ENCODE peak calls at places on chromosomes 12 and 14, in five cellular contexts. E, M, Q, U and J are unnamed samples.

GRCh38 chr14:50943943-50944646 is at the start of gene PYGL:
- DNase-seq in E (peak), M (peak), Q (peak), U (peak), J (no peak)

GRCh38 chr14:88834883-88835431 is 10.5 kb downstream of the TTC8 start:
- DNase-seq in E (no peak), M (no peak), Q (peak), U (peak), J (no peak)

GRCh38 chr12:123075591-123076171 is 75.2 kb downstream of the PITPNM2 start:
- DNase-seq in E (peak), M (peak), Q (peak), U (no peak), J (peak)

GRCh38 chr14:78335531-78335930 is 165.4 kb downstream of the NRXN3 start:
- DNase-seq in E (no peak), M (no peak), Q (no peak), U (no peak), J (no peak)

GRCh38 chr12:65823481-65824313 is 586 bp upstream of the HMGA2 start:
- DNase-seq in E (peak), M (no peak), Q (peak), U (peak), J (no peak)

GRCh38 chr14:75198291-75198933 is 22.0 kb upstream of the TMED10 start:
- DNase-seq in E (no peak), M (no peak), Q (peak), U (no peak), J (no peak)

GRCh38 chr14:77064535-77065178 is 33.4 kb upstream of the CIPC start:
- DNase-seq in E (no peak), M (no peak), Q (no peak), U (no peak), J (no peak)

GRCh38 chr12:50765325-50765911 is 1.5 kb downstream of the ATF1 start:
- DNase-seq in E (no peak), M (peak), Q (peak), U (peak), J (peak)

GRCh38 chr14:33876274-33876673 is 74.6 kb downstream of the EGLN3 start:
- DNase-seq in E (no peak), M (no peak), Q (no peak), U (no peak), J (no peak)

GRCh38 chr14:54894995-54895394 is 7.6 kb downstream of the GCH1 start:
- DNase-seq in E (no peak), M (no peak), Q (peak), U (peak), J (no peak)

GRCh38 chr12:89501793-89502192 is 22.8 kb downstream of the GALNT4 start:
- DNase-seq in E (no peak), M (no peak), Q (no peak), U (no peak), J (no peak)

GRCh38 chr12:53343978-53344377 is 7.8 kb upstream of the SP7 start:
- DNase-seq in E (no peak), M (no peak), Q (no peak), U (no peak), J (no peak)

GRCh38 chr12:52130695-52131094 is 51.2 kb downstream of the SMIM41 start:
- DNase-seq in E (peak), M (no peak), Q (no peak), U (no peak), J (no peak)

GRCh38 chr12:73731658-73732057 is 806.0 kb upstream of the ATXN7L3B start:
- DNase-seq in E (no peak), M (no peak), Q (no peak), U (no peak), J (no peak)

GRCh38 chr14:93648440-93649168 is 139.7 kb downstream of the PRIMA1 start:
- DNase-seq in E (no peak), M (no peak), Q (no peak), U (no peak), J (no peak)

GRCh38 chr12:95857799-95858198 is 953 bp upstream of the SNRPF start:
- DNase-seq in E (no peak), M (no peak), Q (no peak), U (no peak), J (no peak)

GRCh38 chr12:95859947-95860850 is 1.4 kb downstream of the SNRPF start:
- DNase-seq in E (no peak), M (no peak), Q (no peak), U (no peak), J (no peak)

GRCh38 chr12:95859344-95859816 is 628 bp downstream of the SNRPF start:
- DNase-seq in E (no peak), M (no peak), Q (peak), U (peak), J (no peak)

GRCh38 chr12:95857151-95857550 is 1.6 kb upstream of the SNRPF start:
- DNase-seq in E (no peak), M (no peak), Q (peak), U (no peak), J (no peak)

DNA sequence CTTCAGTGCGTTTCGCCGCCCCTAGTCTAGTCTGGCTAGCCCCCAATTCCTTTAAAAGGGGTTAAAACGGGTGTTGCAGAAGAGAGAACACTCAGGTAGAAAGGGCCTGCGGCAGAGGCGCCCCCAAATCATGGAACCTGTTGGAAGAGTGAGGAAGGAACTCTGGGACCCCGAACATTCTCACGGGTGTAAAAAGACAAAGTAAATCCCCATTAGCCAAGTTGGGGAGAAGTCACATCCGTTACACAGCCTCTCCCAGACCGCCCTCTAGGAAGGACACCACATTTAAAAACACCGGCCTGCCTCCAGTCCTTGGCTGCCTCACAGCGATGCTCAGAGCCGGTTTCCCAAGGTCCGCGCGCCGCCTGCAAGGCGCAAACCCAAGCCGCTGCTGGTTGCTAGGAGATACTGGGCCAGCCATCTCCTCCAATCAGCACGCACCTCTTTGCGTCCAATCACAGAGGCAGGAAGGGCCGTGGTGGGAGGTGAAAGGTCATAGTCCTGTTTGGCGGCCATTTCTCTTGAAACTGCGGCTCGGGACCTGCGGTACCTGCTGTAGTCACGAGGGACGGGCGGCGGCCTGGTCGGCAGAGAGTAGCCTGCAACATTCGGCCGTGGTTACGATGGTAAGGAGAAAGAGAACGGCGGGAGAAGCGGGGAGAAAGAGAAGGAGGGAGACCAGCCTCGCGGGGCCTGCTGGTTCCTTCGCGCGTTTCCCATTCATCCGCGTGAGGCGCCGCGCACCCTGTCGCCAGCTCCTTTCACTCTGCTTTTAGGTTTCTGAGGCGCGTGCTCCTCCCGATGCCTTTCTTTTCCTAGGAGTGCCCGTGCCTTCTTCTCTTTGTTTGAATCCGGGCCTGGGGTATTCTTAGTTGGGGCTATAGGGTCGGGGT is at the start of gene SNRPF:
- DNase-seq in E (peak), M (peak), Q (peak), U (peak), J (peak)
- TF ChIP-seq CTCF in E (peak), M (peak), Q (no peak), U (no peak), J (no peak)

GRCh38 chr12:132055535-132056096 is 88.5 kb downstream of the DDX51 start:
- DNase-seq in E (no peak), M (no peak), Q (no peak), U (no peak), J (no peak)
- H3K27ac ChIP-seq in E (no peak), M (no peak), Q (no peak), U (no peak), J (no peak)

GRCh38 chr14:21993837-21994236 is 320.2 kb upstream of the OR4E1 start:
- DNase-seq in E (no peak), M (no peak), Q (no peak), U (no peak), J (no peak)

GRCh38 chr14:21999400-21999799 is 325.8 kb upstream of the OR4E1 start:
- DNase-seq in E (no peak), M (no peak), Q (no peak), U (no peak), J (no peak)

GRCh38 chr14:21995332-21995731 is 321.7 kb upstream of the OR4E1 start:
- DNase-seq in E (no peak), M (no peak), Q (no peak), U (no peak), J (no peak)

GRCh38 chr14:21993070-21993469 is 319.5 kb upstream of the OR4E1 start:
- DNase-seq in E (no peak), M (no peak), Q (no peak), U (no peak), J (no peak)

GRCh38 chr14:21997300-21997699 is 323.7 kb upstream of the OR4E1 start:
- DNase-seq in E (no peak), M (no peak), Q (no peak), U (peak), J (peak)
- TF ChIP-seq CTCF in E (no peak), M (no peak), Q (peak), U (no peak), J (no peak)

GRCh38 chr12:58888131-58888783 is 32.0 kb downstream of the LRIG3 start:
- DNase-seq in E (no peak), M (no peak), Q (peak), U (peak), J (no peak)

GRCh38 chr12:58886474-58886873 is 33.8 kb downstream of the LRIG3 start:
- DNase-seq in E (no peak), M (no peak), Q (no peak), U (no peak), J (no peak)

GRCh38 chr12:58887071-58887470 is 33.2 kb downstream of the LRIG3 start:
- DNase-seq in E (no peak), M (no peak), Q (no peak), U (no peak), J (no peak)

GRCh38 chr12:58893421-58893986 is 26.8 kb downstream of the LRIG3 start:
- DNase-seq in E (no peak), M (no peak), Q (peak), U (peak), J (no peak)

GRCh38 chr12:58889557-58889956 is 30.7 kb downstream of the LRIG3 start:
- DNase-seq in E (no peak), M (no peak), Q (no peak), U (no peak), J (no peak)
- H3K27ac ChIP-seq in E (no peak), M (no peak), Q (no peak), U (no peak), J (no peak)